ENCODE peak calls at places on chromosomes 2 and 18, in five cellular contexts. One of them, this sample, is unnamed.

GRCh38 chr18:75830848-75831247 is 403.3 kb upstream of the SMIM21 start:
- DNase-seq in amygdala: no peak
- DNase-seq in HTR-8/SVneo: no peak
- DNase-seq in NCI-H1092 treated with DMSO at 0.1 percent for 48 hours: no peak
- DNase-seq in T47D: no peak
- DNase-seq in this sample: no peak

GRCh38 chr18:37551249-37551648 is 14.3 kb downstream of the CELF4 start:
- DNase-seq in HTR-8/SVneo: no peak
- DNase-seq in amygdala: no peak
- DNase-seq in NCI-H1092 treated with DMSO at 0.1 percent for 48 hours: no peak
- DNase-seq in T47D: no peak
- DNase-seq in this sample: no peak

GRCh38 chr2:96831679-96832078 is 12.1 kb downstream of the ANKRD23 start:
- DNase-seq in T47D: peak
- DNase-seq in HTR-8/SVneo: no peak
- DNase-seq in NCI-H1092 treated with DMSO at 0.1 percent for 48 hours: peak
- DNase-seq in amygdala: no peak
- DNase-seq in this sample: no peak

GRCh38 chr2:216492951-216493685 is 5.5 kb upstream of the RPL37A start:
- DNase-seq in T47D: no peak
- DNase-seq in HTR-8/SVneo: peak
- DNase-seq in NCI-H1092 treated with DMSO at 0.1 percent for 48 hours: no peak
- DNase-seq in amygdala: no peak
- DNase-seq in this sample: no peak

GRCh38 chr2:84319566-84319965 is 139.5 kb downstream of the SUCLG1 start:
- DNase-seq in amygdala: no peak
- DNase-seq in T47D: no peak
- DNase-seq in HTR-8/SVneo: no peak
- DNase-seq in NCI-H1092 treated with DMSO at 0.1 percent for 48 hours: no peak
- DNase-seq in this sample: no peak

GRCh38 chr2:20062615-20063545 is 11.5 kb upstream of the LAPTM4A start:
- DNase-seq in T47D: no peak
- DNase-seq in NCI-H1092 treated with DMSO at 0.1 percent for 48 hours: no peak
- DNase-seq in HTR-8/SVneo: no peak
- DNase-seq in amygdala: no peak
- DNase-seq in this sample: no peak

GRCh38 chr18:50747849-50748242 is 72.0 kb downstream of the MRO start:
- DNase-seq in amygdala: no peak
- DNase-seq in NCI-H1092 treated with DMSO at 0.1 percent for 48 hours: no peak
- DNase-seq in HTR-8/SVneo: no peak
- DNase-seq in T47D: no peak
- DNase-seq in this sample: no peak

GRCh38 chr2:70400539-70400938 is 98.7 kb upstream of the FAM136A start:
- DNase-seq in T47D: no peak
- DNase-seq in HTR-8/SVneo: no peak
- DNase-seq in NCI-H1092 treated with DMSO at 0.1 percent for 48 hours: no peak
- DNase-seq in amygdala: no peak
- DNase-seq in this sample: no peak

GRCh38 chr18:57131782-57132181 is 15.1 kb upstream of the BOD1L2 start:
- DNase-seq in NCI-H1092 treated with DMSO at 0.1 percent for 48 hours: peak
- DNase-seq in amygdala: no peak
- DNase-seq in T47D: no peak
- DNase-seq in HTR-8/SVneo: no peak
- DNase-seq in this sample: no peak

GRCh38 chr2:44139741-44140140 is 28.9 kb upstream of the PPM1B start:
- DNase-seq in NCI-H1092 treated with DMSO at 0.1 percent for 48 hours: no peak
- DNase-seq in HTR-8/SVneo: no peak
- DNase-seq in T47D: no peak
- DNase-seq in amygdala: no peak
- DNase-seq in this sample: no peak

GRCh38 chr2:237073552-237073951 is 12.1 kb upstream of the COPS8 start:
- DNase-seq in HTR-8/SVneo: no peak
- DNase-seq in amygdala: no peak
- DNase-seq in T47D: no peak
- DNase-seq in NCI-H1092 treated with DMSO at 0.1 percent for 48 hours: no peak
- DNase-seq in this sample: no peak

GRCh38 chr18:38483326-38483725 is 917.7 kb upstream of the CELF4 start:
- DNase-seq in T47D: no peak
- DNase-seq in HTR-8/SVneo: no peak
- DNase-seq in NCI-H1092 treated with DMSO at 0.1 percent for 48 hours: no peak
- DNase-seq in amygdala: no peak
- DNase-seq in this sample: no peak

GRCh38 chr2:56184500-56184996 is 758 bp downstream of the CCDC85A start:
- DNase-seq in NCI-H1092 treated with DMSO at 0.1 percent for 48 hours: no peak
- DNase-seq in amygdala: no peak
- DNase-seq in HTR-8/SVneo: peak
- DNase-seq in T47D: peak
- DNase-seq in this sample: no peak

GRCh38 chr2:36356199-36356989 is 816 bp downstream of the CRIM1 start:
- DNase-seq in NCI-H1092 treated with DMSO at 0.1 percent for 48 hours: no peak
- DNase-seq in T47D: peak
- DNase-seq in HTR-8/SVneo: no peak
- DNase-seq in amygdala: no peak
- DNase-seq in this sample: no peak

GRCh38 chr2:109171444-109172334 is 42.7 kb downstream of the SH3RF3 start:
- DNase-seq in NCI-H1092 treated with DMSO at 0.1 percent for 48 hours: no peak
- DNase-seq in amygdala: no peak
- DNase-seq in T47D: no peak
- DNase-seq in HTR-8/SVneo: peak
- DNase-seq in this sample: no peak

GRCh38 chr2:188333751-188334524 is 42.3 kb downstream of the GULP1 start:
- DNase-seq in amygdala: no peak
- DNase-seq in HTR-8/SVneo: no peak
- DNase-seq in NCI-H1092 treated with DMSO at 0.1 percent for 48 hours: no peak
- DNase-seq in T47D: no peak
- DNase-seq in this sample: no peak

GRCh38 chr2:227394403-227394802 is 6.7 kb upstream of the SCYGR1 start:
- DNase-seq in HTR-8/SVneo: no peak
- DNase-seq in amygdala: no peak
- DNase-seq in T47D: no peak
- DNase-seq in NCI-H1092 treated with DMSO at 0.1 percent for 48 hours: no peak
- DNase-seq in this sample: no peak

GRCh38 chr2:45978302-45978859 is 318.8 kb upstream of the EPAS1 start:
- DNase-seq in NCI-H1092 treated with DMSO at 0.1 percent for 48 hours: no peak
- DNase-seq in amygdala: no peak
- DNase-seq in HTR-8/SVneo: no peak
- DNase-seq in T47D: no peak
- DNase-seq in this sample: no peak

GRCh38 chr2:97728091-97728596 is 14.8 kb downstream of the ZAP70 start:
- DNase-seq in HTR-8/SVneo: no peak
- DNase-seq in T47D: peak
- DNase-seq in NCI-H1092 treated with DMSO at 0.1 percent for 48 hours: no peak
- DNase-seq in amygdala: no peak
- DNase-seq in this sample: no peak

GRCh38 chr2:182110326-182110725 is 124.7 kb downstream of the PPP1R1C start:
- DNase-seq in amygdala: no peak
- DNase-seq in NCI-H1092 treated with DMSO at 0.1 percent for 48 hours: no peak
- DNase-seq in T47D: no peak
- DNase-seq in HTR-8/SVneo: no peak
- DNase-seq in this sample: no peak

GRCh38 chr2:236040600-236041328 is 127.4 kb downstream of the GBX2 start:
- DNase-seq in T47D: no peak
- DNase-seq in amygdala: no peak
- DNase-seq in NCI-H1092 treated with DMSO at 0.1 percent for 48 hours: no peak
- DNase-seq in HTR-8/SVneo: no peak
- DNase-seq in this sample: no peak

GRCh38 chr2:31978998-31979397 is 31.8 kb downstream of the MEMO1 start:
- DNase-seq in T47D: no peak
- DNase-seq in HTR-8/SVneo: no peak
- DNase-seq in amygdala: no peak
- DNase-seq in NCI-H1092 treated with DMSO at 0.1 percent for 48 hours: no peak
- DNase-seq in this sample: no peak

GRCh38 chr18:68034293-68034692 is 517.8 kb upstream of the DSEL start:
- DNase-seq in amygdala: no peak
- DNase-seq in T47D: no peak
- DNase-seq in NCI-H1092 treated with DMSO at 0.1 percent for 48 hours: no peak
- DNase-seq in HTR-8/SVneo: no peak
- DNase-seq in this sample: no peak

GRCh38 chr2:196983934-196984333 is 57.4 kb upstream of the PGAP1 start:
- DNase-seq in T47D: no peak
- DNase-seq in NCI-H1092 treated with DMSO at 0.1 percent for 48 hours: no peak
- DNase-seq in HTR-8/SVneo: no peak
- DNase-seq in amygdala: no peak
- DNase-seq in this sample: no peak

GRCh38 chr2:54979645-54980044 is 70.6 kb downstream of the RTN4 start:
- DNase-seq in T47D: peak
- DNase-seq in amygdala: peak
- DNase-seq in NCI-H1092 treated with DMSO at 0.1 percent for 48 hours: no peak
- DNase-seq in HTR-8/SVneo: no peak
- DNase-seq in this sample: no peak

GRCh38 chr2:85399183-85399455 is 11.0 kb downstream of the CAPG start:
- DNase-seq in T47D: no peak
- DNase-seq in NCI-H1092 treated with DMSO at 0.1 percent for 48 hours: no peak
- DNase-seq in HTR-8/SVneo: no peak
- DNase-seq in amygdala: no peak
- DNase-seq in this sample: no peak

GRCh38 chr2:240597054-240597418 is 10.5 kb downstream of the CAPN10 start:
- DNase-seq in amygdala: no peak
- DNase-seq in HTR-8/SVneo: no peak
- DNase-seq in NCI-H1092 treated with DMSO at 0.1 percent for 48 hours: no peak
- DNase-seq in T47D: no peak
- DNase-seq in this sample: no peak

GRCh38 chr2:201797175-201797840 is 9.0 kb upstream of the CDK15 start:
- DNase-seq in NCI-H1092 treated with DMSO at 0.1 percent for 48 hours: no peak
- DNase-seq in amygdala: no peak
- DNase-seq in T47D: no peak
- DNase-seq in HTR-8/SVneo: no peak
- DNase-seq in this sample: no peak

GRCh38 chr2:12119841-12120240 is 373.4 kb downstream of the LPIN1 start:
- DNase-seq in NCI-H1092 treated with DMSO at 0.1 percent for 48 hours: no peak
- DNase-seq in HTR-8/SVneo: no peak
- DNase-seq in amygdala: no peak
- DNase-seq in T47D: no peak
- DNase-seq in this sample: no peak

GRCh38 chr2:15936277-15937104 is 3.9 kb upstream of the MYCN start:
- DNase-seq in NCI-H1092 treated with DMSO at 0.1 percent for 48 hours: no peak
- DNase-seq in HTR-8/SVneo: no peak
- DNase-seq in T47D: no peak
- DNase-seq in amygdala: no peak
- DNase-seq in this sample: no peak

GRCh38 chr2:85575739-85576138 is 1.6 kb upstream of the VAMP8 start:
- DNase-seq in HTR-8/SVneo: no peak
- DNase-seq in amygdala: no peak
- DNase-seq in NCI-H1092 treated with DMSO at 0.1 percent for 48 hours: no peak
- DNase-seq in T47D: no peak
- DNase-seq in this sample: no peak

GRCh38 chr18:71136487-71136886 is 847.6 kb downstream of the SOCS6 start:
- DNase-seq in HTR-8/SVneo: no peak
- DNase-seq in amygdala: peak
- DNase-seq in T47D: no peak
- DNase-seq in NCI-H1092 treated with DMSO at 0.1 percent for 48 hours: no peak
- DNase-seq in this sample: no peak

GRCh38 chr2:20449501-20450200 is 2.8 kb downstream of the RHOB start:
- DNase-seq in HTR-8/SVneo: no peak
- DNase-seq in NCI-H1092 treated with DMSO at 0.1 percent for 48 hours: no peak
- DNase-seq in amygdala: no peak
- DNase-seq in T47D: peak
- DNase-seq in this sample: no peak

GRCh38 chr18:7272268-7273049 is 41.6 kb downstream of the LRRC30 start:
- DNase-seq in amygdala: peak
- DNase-seq in NCI-H1092 treated with DMSO at 0.1 percent for 48 hours: peak
- DNase-seq in T47D: peak
- DNase-seq in HTR-8/SVneo: peak
- DNase-seq in this sample: no peak